ENCODE peak calls at places on chromosome 14, in eight cellular contexts. V is AG08395; Z is pulmonary artery endothelial cell; A is DMS79 treated with DMSO at 0.1 percent for 48 hours; X is Right ventricle myocardium superior; O is EH; I is EL; C is activated naive CD4-positive, alpha-beta T cell. J is an unnamed sample.

GRCh38 chr14:69268223-69268622 is 8.3 kb downstream of the GALNT16 start:
- DNase-seq in C (no peak), I (peak; percentile 33), X (no peak), O (peak; percentile 71), Z (no peak), V (peak; percentile 62), A (no peak), J (no peak)

GRCh38 chr14:36214476-36215216 is 38.1 kb upstream of the PTCSC3 start:
- DNase-seq in I (no peak), Z (no peak), O (no peak), A (peak; percentile 78), X (no peak), V (no peak), C (no peak), J (no peak)

GRCh38 chr14:87391066-87391465 is 601.9 kb downstream of the GALC start:
- DNase-seq in C (no peak), V (no peak), I (no peak), O (no peak), Z (no peak), X (no peak), A (no peak), J (no peak)

GRCh38 chr14:61322799-61323290 is 1.5 kb downstream of the PRKCH start:
- DNase-seq in A (peak; percentile 75), O (no peak), V (no peak), C (no peak), Z (no peak), I (peak; percentile 6), X (no peak), J (no peak)

GRCh38 chr14:67763158-67763822 is 53.1 kb downstream of the ZFYVE26 start:
- DNase-seq in I (no peak), C (no peak), A (no peak), Z (no peak), X (no peak), V (no peak), O (no peak), J (no peak)

GRCh38 chr14:63995285-63995684 is 142.5 kb downstream of the SYNE2 start:
- DNase-seq in X (no peak), I (no peak), A (no peak), O (no peak), Z (no peak), C (no peak), V (no peak), J (no peak)

GRCh38 chr14:33210304-33210703 is 271.6 kb downstream of the NPAS3 start:
- DNase-seq in V (no peak), C (no peak), I (no peak), X (no peak), Z (no peak), O (peak; percentile 21), A (no peak), J (no peak)

GRCh38 chr14:33954016-33954598 is 3.2 kb upstream of the EGLN3 start:
- DNase-seq in X (no peak), A (no peak), I (no peak), Z (no peak), V (no peak), C (no peak), O (no peak), J (no peak)

GRCh38 chr14:57326253-57326652 is 57.5 kb downstream of the AP5M1 start:
- DNase-seq in X (no peak), C (no peak), I (no peak), O (no peak), A (no peak), Z (no peak), V (no peak), J (no peak)

GRCh38 chr14:97408937-97409860 is 612.0 kb downstream of the VRK1 start:
- DNase-seq in Z (no peak), X (no peak), V (no peak), O (no peak), A (no peak), C (no peak), I (no peak), J (no peak)

GRCh38 chr14:75242546-75243273 is 35.9 kb upstream of the FOS start:
- DNase-seq in A (peak; percentile 71), Z (no peak), X (peak; percentile 50), O (peak; percentile 79), I (peak; percentile 38), C (no peak), V (peak; percentile 77), J (peak; percentile 76)

GRCh38 chr14:20489093-20489994 is 16.0 kb upstream of the RNASE10 start:
- DNase-seq in O (no peak), C (no peak), X (no peak), V (no peak), A (peak; percentile 15), Z (no peak), I (peak; percentile 9), J (no peak)

J was measured in D721Med.